ENCODE peak calls at places on chromosomes 13 and 19, in ten cellular contexts. One of them, this sample, is unnamed.

GRCh38 chr13:59677966-59678814 is 485.5 kb downstream of the DIAPH3 start:
- DNase-seq in CD8-positive, alpha-beta T cell: no peak
- DNase-seq in dorsolateral prefrontal cortex: no peak
- DNase-seq in Peyer's patch: no peak
- DNase-seq in psoas muscle: no peak
- DNase-seq in IMR-90: peak
- DNase-seq in fibroblast of lung: peak
- DNase-seq in HCT116: peak
- DNase-seq in A549: peak
- DNase-seq in pancreas: no peak
- DNase-seq in this sample: peak

GRCh38 chr19:54653181-54653809 is 9.5 kb upstream of the LILRB4 start:
- DNase-seq in fibroblast of lung: peak
- DNase-seq in IMR-90: peak
- DNase-seq in CD8-positive, alpha-beta T cell: no peak
- DNase-seq in dorsolateral prefrontal cortex: no peak
- DNase-seq in Peyer's patch: no peak
- DNase-seq in HCT116: peak
- DNase-seq in psoas muscle: no peak
- DNase-seq in pancreas: no peak
- DNase-seq in A549: peak
- DNase-seq in this sample: no peak

GRCh38 chr13:113845723-113846638 is 17.9 kb downstream of the GAS6 start:
- DNase-seq in dorsolateral prefrontal cortex: no peak
- DNase-seq in HCT116: no peak
- DNase-seq in psoas muscle: no peak
- DNase-seq in Peyer's patch: no peak
- DNase-seq in fibroblast of lung: no peak
- DNase-seq in IMR-90: no peak
- DNase-seq in A549: no peak
- DNase-seq in CD8-positive, alpha-beta T cell: peak
- DNase-seq in pancreas: peak
- DNase-seq in this sample: no peak

GRCh38 chr13:107518292-107518691 is 697.0 kb downstream of the LIG4 start:
- DNase-seq in Peyer's patch: no peak
- DNase-seq in pancreas: no peak
- DNase-seq in A549: no peak
- DNase-seq in fibroblast of lung: peak
- DNase-seq in psoas muscle: no peak
- DNase-seq in dorsolateral prefrontal cortex: no peak
- DNase-seq in CD8-positive, alpha-beta T cell: no peak
- DNase-seq in IMR-90: peak
- DNase-seq in HCT116: no peak
- DNase-seq in this sample: no peak

GRCh38 chr13:79519252-79519651 is 38.3 kb downstream of the NDFIP2 start:
- DNase-seq in Peyer's patch: no peak
- DNase-seq in A549: no peak
- DNase-seq in CD8-positive, alpha-beta T cell: no peak
- DNase-seq in HCT116: no peak
- DNase-seq in fibroblast of lung: no peak
- DNase-seq in pancreas: no peak
- DNase-seq in dorsolateral prefrontal cortex: no peak
- DNase-seq in IMR-90: peak
- DNase-seq in psoas muscle: no peak
- DNase-seq in this sample: no peak

GRCh38 chr13:27406178-27406939 is 18.1 kb upstream of the GTF3A start:
- DNase-seq in pancreas: no peak
- DNase-seq in Peyer's patch: no peak
- DNase-seq in A549: peak
- DNase-seq in CD8-positive, alpha-beta T cell: peak
- DNase-seq in IMR-90: peak
- DNase-seq in psoas muscle: no peak
- DNase-seq in dorsolateral prefrontal cortex: no peak
- DNase-seq in HCT116: no peak
- DNase-seq in fibroblast of lung: peak
- DNase-seq in this sample: no peak

GRCh38 chr19:41799444-41800000 is 3.1 kb downstream of the CEACAM3 start:
- DNase-seq in A549: no peak
- DNase-seq in IMR-90: no peak
- DNase-seq in pancreas: no peak
- DNase-seq in Peyer's patch: no peak
- DNase-seq in HCT116: no peak
- DNase-seq in CD8-positive, alpha-beta T cell: no peak
- DNase-seq in fibroblast of lung: no peak
- DNase-seq in psoas muscle: no peak
- DNase-seq in dorsolateral prefrontal cortex: no peak
- DNase-seq in this sample: no peak

GRCh38 chr13:42350141-42350540 is 78.2 kb downstream of the AKAP11 start:
- DNase-seq in HCT116: no peak
- DNase-seq in pancreas: no peak
- DNase-seq in Peyer's patch: no peak
- DNase-seq in IMR-90: no peak
- DNase-seq in dorsolateral prefrontal cortex: no peak
- DNase-seq in psoas muscle: no peak
- DNase-seq in CD8-positive, alpha-beta T cell: no peak
- DNase-seq in A549: no peak
- DNase-seq in fibroblast of lung: no peak
- DNase-seq in this sample: no peak

GRCh38 chr13:99614465-99614885 is 113.2 kb downstream of the TM9SF2 start:
- DNase-seq in pancreas: peak
- DNase-seq in dorsolateral prefrontal cortex: no peak
- DNase-seq in CD8-positive, alpha-beta T cell: no peak
- DNase-seq in fibroblast of lung: no peak
- DNase-seq in Peyer's patch: peak
- DNase-seq in A549: peak
- DNase-seq in psoas muscle: no peak
- DNase-seq in HCT116: no peak
- DNase-seq in IMR-90: no peak
- DNase-seq in this sample: no peak

GRCh38 chr19:6579450-6580178 is 11.3 kb downstream of the CD70 start:
- DNase-seq in HCT116: no peak
- DNase-seq in psoas muscle: no peak
- DNase-seq in Peyer's patch: no peak
- DNase-seq in fibroblast of lung: no peak
- DNase-seq in CD8-positive, alpha-beta T cell: no peak
- DNase-seq in dorsolateral prefrontal cortex: no peak
- DNase-seq in A549: no peak
- DNase-seq in IMR-90: no peak
- DNase-seq in pancreas: no peak
- DNase-seq in this sample: no peak

GRCh38 chr19:6572217-6572616 is 18.7 kb downstream of the CD70 start:
- DNase-seq in fibroblast of lung: no peak
- DNase-seq in HCT116: no peak
- DNase-seq in Peyer's patch: no peak
- DNase-seq in pancreas: no peak
- DNase-seq in A549: no peak
- DNase-seq in psoas muscle: peak
- DNase-seq in CD8-positive, alpha-beta T cell: no peak
- DNase-seq in dorsolateral prefrontal cortex: no peak
- DNase-seq in IMR-90: no peak
- DNase-seq in this sample: no peak

GRCh38 chr19:6580313-6580712 is 10.6 kb downstream of the CD70 start:
- DNase-seq in dorsolateral prefrontal cortex: no peak
- DNase-seq in A549: peak
- DNase-seq in pancreas: no peak
- DNase-seq in Peyer's patch: no peak
- DNase-seq in CD8-positive, alpha-beta T cell: no peak
- DNase-seq in HCT116: peak
- DNase-seq in fibroblast of lung: peak
- DNase-seq in IMR-90: peak
- DNase-seq in psoas muscle: no peak
- DNase-seq in this sample: no peak

GRCh38 chr19:6577410-6578125 is 13.4 kb downstream of the CD70 start:
- DNase-seq in A549: no peak
- DNase-seq in HCT116: no peak
- DNase-seq in dorsolateral prefrontal cortex: no peak
- DNase-seq in IMR-90: no peak
- DNase-seq in fibroblast of lung: peak
- DNase-seq in Peyer's patch: peak
- DNase-seq in psoas muscle: no peak
- DNase-seq in CD8-positive, alpha-beta T cell: no peak
- DNase-seq in pancreas: no peak
- DNase-seq in this sample: no peak

DNA sequence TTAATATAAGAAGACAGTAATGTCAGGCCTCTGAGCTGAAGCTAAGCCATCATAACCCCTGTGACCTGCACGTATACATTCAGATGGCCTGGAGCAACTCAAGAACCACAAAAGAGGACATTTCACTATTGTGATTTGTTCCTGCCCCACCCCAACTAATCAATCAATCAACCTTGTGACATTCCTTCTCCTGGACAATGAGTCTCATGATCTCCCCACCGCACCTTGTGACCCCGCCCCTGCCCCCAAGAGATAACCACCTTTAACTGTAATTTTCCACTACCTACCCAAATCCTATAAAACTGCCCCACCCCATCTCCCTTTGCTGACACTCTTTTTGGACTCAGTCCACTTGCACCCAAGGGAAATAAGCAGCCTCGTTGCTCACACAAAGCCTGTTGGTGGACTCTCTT is 14.1 kb downstream of the CD70 start:
- DNase-seq in HCT116: no peak
- DNase-seq in psoas muscle: no peak
- DNase-seq in A549: no peak
- DNase-seq in Peyer's patch: no peak
- DNase-seq in dorsolateral prefrontal cortex: no peak
- DNase-seq in fibroblast of lung: no peak
- DNase-seq in pancreas: no peak
- DNase-seq in IMR-90: no peak
- DNase-seq in CD8-positive, alpha-beta T cell: no peak
- DNase-seq in this sample: no peak
- H3K27ac ChIP-seq in HCT116: peak
- H3K27ac ChIP-seq in psoas muscle: no peak
- H3K27ac ChIP-seq in A549: peak
- H3K27ac ChIP-seq in Peyer's patch: peak
- H3K27ac ChIP-seq in dorsolateral prefrontal cortex: no peak
- H3K27ac ChIP-seq in fibroblast of lung: no peak
- H3K27ac ChIP-seq in pancreas: no peak
- H3K27ac ChIP-seq in IMR-90: no peak
- H3K27ac ChIP-seq in CD8-positive, alpha-beta T cell: no peak
- H3K27ac ChIP-seq in this sample: no peak

DNA sequence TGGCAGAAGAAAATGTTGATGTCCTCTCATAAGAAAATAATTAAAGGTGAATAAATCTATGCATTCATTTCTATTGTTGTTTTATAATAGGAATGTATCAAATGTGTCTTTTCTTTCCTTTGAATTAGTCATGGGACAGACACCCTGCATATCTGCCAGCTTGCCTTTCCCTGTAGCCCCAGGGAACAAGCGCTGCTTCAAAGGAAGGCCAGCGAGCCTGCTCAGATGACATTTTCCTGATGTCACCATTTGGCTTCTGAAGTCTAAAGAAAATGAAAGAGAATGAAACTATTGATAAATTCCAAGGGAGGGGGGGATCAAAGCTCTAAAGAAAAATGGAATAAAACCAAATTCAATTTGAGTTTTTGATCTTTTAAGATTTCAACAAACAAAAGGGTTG is 574.8 kb downstream of the IRS2 start:
- DNase-seq in IMR-90: no peak
- DNase-seq in HCT116: peak
- DNase-seq in fibroblast of lung: no peak
- DNase-seq in psoas muscle: no peak
- DNase-seq in Peyer's patch: no peak
- DNase-seq in CD8-positive, alpha-beta T cell: no peak
- DNase-seq in dorsolateral prefrontal cortex: no peak
- DNase-seq in A549: peak
- DNase-seq in pancreas: no peak
- DNase-seq in this sample: no peak
- TF ChIP-seq CTCF in IMR-90: no peak
- TF ChIP-seq CTCF in HCT116: no peak
- TF ChIP-seq CTCF in fibroblast of lung: no peak
- TF ChIP-seq CTCF in psoas muscle: no peak
- TF ChIP-seq CTCF in Peyer's patch: no peak
- TF ChIP-seq CTCF in CD8-positive, alpha-beta T cell: no peak
- TF ChIP-seq CTCF in dorsolateral prefrontal cortex: no peak
- TF ChIP-seq CTCF in A549: no peak
- TF ChIP-seq CTCF in pancreas: no peak
- TF ChIP-seq CTCF in this sample: no peak

GRCh38 chr19:1233361-1233667 is 4.5 kb downstream of the CBARP start:
- DNase-seq in CD8-positive, alpha-beta T cell: no peak
- DNase-seq in fibroblast of lung: no peak
- DNase-seq in IMR-90: no peak
- DNase-seq in HCT116: no peak
- DNase-seq in dorsolateral prefrontal cortex: no peak
- DNase-seq in Peyer's patch: no peak
- DNase-seq in A549: no peak
- DNase-seq in psoas muscle: no peak
- DNase-seq in pancreas: peak
- DNase-seq in this sample: no peak

GRCh38 chr19:1231729-1232128 is 6.1 kb downstream of the CBARP start:
- DNase-seq in fibroblast of lung: no peak
- DNase-seq in pancreas: no peak
- DNase-seq in dorsolateral prefrontal cortex: no peak
- DNase-seq in IMR-90: no peak
- DNase-seq in HCT116: no peak
- DNase-seq in CD8-positive, alpha-beta T cell: no peak
- DNase-seq in psoas muscle: no peak
- DNase-seq in Peyer's patch: no peak
- DNase-seq in A549: no peak
- DNase-seq in this sample: no peak

GRCh38 chr19:1232231-1232637 is 5.6 kb downstream of the CBARP start:
- DNase-seq in pancreas: no peak
- DNase-seq in A549: no peak
- DNase-seq in psoas muscle: no peak
- DNase-seq in HCT116: no peak
- DNase-seq in Peyer's patch: no peak
- DNase-seq in fibroblast of lung: no peak
- DNase-seq in CD8-positive, alpha-beta T cell: no peak
- DNase-seq in IMR-90: no peak
- DNase-seq in dorsolateral prefrontal cortex: no peak
- DNase-seq in this sample: no peak

GRCh38 chr19:1234041-1234669 is 3.6 kb downstream of the CBARP start:
- DNase-seq in IMR-90: no peak
- DNase-seq in CD8-positive, alpha-beta T cell: no peak
- DNase-seq in psoas muscle: no peak
- DNase-seq in pancreas: no peak
- DNase-seq in A549: no peak
- DNase-seq in dorsolateral prefrontal cortex: no peak
- DNase-seq in Peyer's patch: no peak
- DNase-seq in HCT116: no peak
- DNase-seq in fibroblast of lung: no peak
- DNase-seq in this sample: no peak

GRCh38 chr19:1232652-1233360 is 5.0 kb downstream of the CBARP start:
- DNase-seq in pancreas: no peak
- DNase-seq in Peyer's patch: no peak
- DNase-seq in A549: no peak
- DNase-seq in psoas muscle: no peak
- DNase-seq in HCT116: no peak
- DNase-seq in fibroblast of lung: peak
- DNase-seq in CD8-positive, alpha-beta T cell: no peak
- DNase-seq in IMR-90: peak
- DNase-seq in dorsolateral prefrontal cortex: no peak
- DNase-seq in this sample: no peak
- H3K27ac ChIP-seq in pancreas: no peak
- H3K27ac ChIP-seq in Peyer's patch: no peak
- H3K27ac ChIP-seq in A549: peak
- H3K27ac ChIP-seq in psoas muscle: no peak
- H3K27ac ChIP-seq in HCT116: peak
- H3K27ac ChIP-seq in fibroblast of lung: peak
- H3K27ac ChIP-seq in CD8-positive, alpha-beta T cell: no peak
- H3K27ac ChIP-seq in IMR-90: peak
- H3K27ac ChIP-seq in dorsolateral prefrontal cortex: no peak
- H3K27ac ChIP-seq in this sample: peak

GRCh38 chr19:35722897-35723296 is 5.1 kb downstream of the KMT2B start:
- DNase-seq in CD8-positive, alpha-beta T cell: no peak
- DNase-seq in fibroblast of lung: no peak
- DNase-seq in psoas muscle: no peak
- DNase-seq in pancreas: no peak
- DNase-seq in HCT116: no peak
- DNase-seq in A549: no peak
- DNase-seq in dorsolateral prefrontal cortex: no peak
- DNase-seq in IMR-90: no peak
- DNase-seq in Peyer's patch: no peak
- DNase-seq in this sample: no peak
- TF ChIP-seq CTCF in CD8-positive, alpha-beta T cell: no peak
- TF ChIP-seq CTCF in fibroblast of lung: no peak
- TF ChIP-seq CTCF in psoas muscle: no peak
- TF ChIP-seq CTCF in pancreas: no peak
- TF ChIP-seq CTCF in HCT116: no peak
- TF ChIP-seq CTCF in A549: no peak
- TF ChIP-seq CTCF in dorsolateral prefrontal cortex: no peak
- TF ChIP-seq CTCF in IMR-90: no peak
- TF ChIP-seq CTCF in Peyer's patch: no peak
- TF ChIP-seq CTCF in this sample: no peak

This sample was measured in AG04450.